ENCODE peak calls at places on chromosomes 1 and 21, in ten cellular contexts. V, C, J, H, M, P, N, O, B and Q are unnamed samples. For H3K36me3, the result is how much of the 10 kb centered on the place peaks cover.

GRCh38 chr1:201570158-201570885 is 31.4 kb downstream of the NAV1 start:
- DNase-seq in P (peak), H (no peak), C (no peak), N (no peak), O (no peak), J (peak), B (no peak), V (no peak), M (no peak), Q (no peak)

GRCh38 chr1:29453502-29454240 is 217.3 kb downstream of the PTPRU start:
- DNase-seq in J (peak), C (peak), B (no peak), M (peak), N (no peak), O (peak), V (peak), P (no peak), H (no peak), Q (no peak)

GRCh38 chr1:200640373-200641174 is 20.0 kb upstream of the KIF14 start:
- DNase-seq in J (no peak), B (no peak), O (peak), P (no peak), C (no peak), V (peak), M (peak), H (no peak), N (no peak), Q (no peak)

GRCh38 chr1:185495898-185496297 is 178.9 kb upstream of the IVNS1ABP start:
- DNase-seq in B (no peak), J (no peak), O (no peak), C (no peak), M (no peak), H (no peak), V (no peak), N (no peak), P (no peak), Q (no peak)

GRCh38 chr1:205091043-205091740 is 6.9 kb upstream of the TMEM81 start:
- DNase-seq in O (no peak), V (no peak), N (no peak), M (no peak), B (no peak), P (no peak), C (peak), H (no peak), J (no peak), Q (no peak)

GRCh38 chr1:167579986-167580385 is 26.4 kb upstream of the CREG1 start:
- DNase-seq in V (no peak), C (no peak), H (no peak), O (no peak), B (no peak), J (no peak), P (no peak), M (no peak), N (no peak), Q (no peak)

GRCh38 chr1:221394011-221394544 is 347.8 kb downstream of the DUSP10 start:
- DNase-seq in V (peak), N (no peak), J (no peak), B (no peak), O (no peak), M (no peak), H (no peak), C (peak), P (no peak), Q (no peak)

GRCh38 chr1:225739542-225740107 is 38.0 kb upstream of the SRP9 start:
- DNase-seq in J (no peak), M (no peak), H (no peak), P (no peak), C (no peak), B (no peak), N (no peak), V (no peak), O (no peak), Q (no peak)

GRCh38 chr1:216119600-216119999 is 303.6 kb downstream of the USH2A start:
- DNase-seq in M (peak), V (no peak), P (no peak), O (no peak), H (no peak), C (peak), B (no peak), J (no peak), N (no peak), Q (no peak)

GRCh38 chr1:42258218-42258617 is 76.8 kb downstream of the FOXJ3 start:
- DNase-seq in B (no peak), P (no peak), O (no peak), V (no peak), H (no peak), N (no peak), M (no peak), C (no peak), J (no peak), Q (no peak)

GRCh38 chr1:191152776-191153175 is 675.1 kb upstream of the BRINP3 start:
- DNase-seq in C (no peak), N (no peak), P (no peak), V (no peak), O (no peak), J (no peak), B (no peak), M (no peak), H (no peak), Q (no peak)

GRCh38 chr21:38310619-38311018 is 53.8 kb downstream of the KCNJ15 start:
- DNase-seq in B (peak), V (no peak), O (no peak), M (no peak), P (no peak), J (no peak), N (no peak), H (no peak), C (no peak), Q (no peak)

GRCh38 chr1:28751315-28752056 is 14.7 kb downstream of the YTHDF2 start:
- DNase-seq in P (no peak), N (no peak), J (no peak), M (no peak), O (no peak), V (peak), H (no peak), C (no peak), B (no peak), Q (no peak)

GRCh38 chr1:17573518-17574041 is 34.1 kb downstream of the ARHGEF10L start:
- DNase-seq in M (no peak), H (no peak), C (no peak), P (no peak), V (no peak), O (no peak), J (no peak), N (no peak), B (no peak), Q (no peak)

GRCh38 chr1:31913968-31914367 is 24.2 kb downstream of the PTP4A2 start:
- DNase-seq in V (no peak), O (no peak), H (no peak), M (no peak), C (no peak), P (no peak), N (no peak), B (no peak), J (no peak), Q (no peak)

GRCh38 chr1:153790282-153790995 is 15.2 kb downstream of the SLC27A3 start:
- DNase-seq in C (no peak), O (no peak), M (no peak), B (peak), P (peak), J (peak), V (peak), N (peak), H (peak), Q (peak)

GRCh38 chr1:12580054-12580887 is 37.7 kb downstream of the DHRS3 start:
- DNase-seq in J (no peak), C (no peak), H (no peak), N (no peak), M (no peak), B (no peak), P (peak), O (no peak), V (no peak), Q (no peak)

GRCh38 chr21:33109574-33110339 is 39.8 kb downstream of the OLIG1 start:
- DNase-seq in J (peak), C (no peak), P (peak), O (no peak), B (peak), H (no peak), N (no peak), M (no peak), V (no peak), Q (peak)

GRCh38 chr1:202888204-202888506 is 794 bp downstream of the RABIF start:
- DNase-seq in O (no peak), C (no peak), H (no peak), B (no peak), P (no peak), J (no peak), N (no peak), M (peak), V (no peak), Q (no peak)

GRCh38 chr1:2091611-2092604 is 41.7 kb downstream of the PRKCZ start:
- DNase-seq in V (peak), P (no peak), J (no peak), B (peak), M (no peak), C (no peak), H (peak), N (no peak), O (peak), Q (no peak)

GRCh38 chr1:117093870-117094621 is 27.5 kb downstream of the TRIM45 start:
- DNase-seq in M (peak), V (peak), O (peak), C (peak), H (no peak), B (peak), J (no peak), N (no peak), P (no peak), Q (no peak)

GRCh38 chr21:45070970-45071369 is 3.4 kb upstream of the ADARB1 start:
- DNase-seq in N (no peak), M (no peak), C (no peak), V (no peak), J (no peak), H (no peak), O (no peak), B (no peak), P (peak), Q (no peak)

GRCh38 chr1:179798864-179799516 is 55.9 kb downstream of the FAM163A start:
- DNase-seq in B (no peak), H (no peak), C (peak), V (no peak), M (no peak), J (no peak), N (no peak), P (peak), O (no peak), Q (no peak)

GRCh38 chr1:8222789-8223188 is 95.1 kb upstream of the SLC45A1 start:
- DNase-seq in H (no peak), O (no peak), P (no peak), N (no peak), V (no peak), C (no peak), B (no peak), M (no peak), J (no peak), Q (no peak)

DNA sequence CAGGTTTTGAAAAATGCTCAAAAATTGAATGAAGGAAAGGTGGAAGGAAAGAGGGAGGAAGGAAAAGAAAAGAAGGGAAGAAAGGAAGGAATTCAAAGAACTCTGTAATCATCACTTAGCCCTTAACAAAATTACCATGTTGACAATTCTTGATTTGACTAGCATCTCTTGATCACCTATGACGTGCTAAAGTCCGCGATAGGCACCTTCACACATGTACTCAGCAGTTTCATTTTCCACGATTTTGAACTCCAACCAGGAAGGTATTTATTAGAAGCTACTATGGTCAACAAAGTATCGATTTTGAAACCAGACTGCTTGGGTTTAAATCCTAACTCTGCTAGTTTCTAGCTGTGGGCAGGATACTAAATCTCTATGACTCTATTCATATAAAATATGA is 146.9 kb downstream of the DAB1 start:
- DNase-seq in P (no peak), N (no peak), M (no peak), C (no peak), O (no peak), H (no peak), V (no peak), B (no peak), J (no peak), Q (no peak)
- TF ChIP-seq CTCF in P (no peak), N (no peak), M (no peak), C (no peak), O (no peak), H (no peak), V (no peak), B (no peak), J (no peak), Q (no peak)

GRCh38 chr1:85417876-85418275 is 47.1 kb downstream of the DDAH1 start:
- DNase-seq in M (no peak), B (no peak), C (peak), J (no peak), V (peak), O (no peak), N (no peak), P (no peak), H (no peak), Q (no peak)
- H3K36me3 ChIP-seq in M (under half), B (under half), C (under half), J (under half), V (under half), O (under half), N (under half), P (under half), H (under half), Q (under half)

GRCh38 chr1:62688687-62689085 is 500 bp upstream of the DOCK7 start:
- DNase-seq in J (no peak), C (no peak), N (no peak), M (no peak), O (no peak), B (no peak), P (no peak), H (no peak), V (no peak), Q (peak)

GRCh38 chr1:62686822-62687221 is 1.4 kb downstream of the DOCK7 start:
- DNase-seq in M (no peak), O (no peak), N (no peak), J (no peak), H (no peak), V (no peak), C (no peak), P (no peak), B (no peak), Q (no peak)

GRCh38 chr1:62687421-62687902 is 724 bp downstream of the DOCK7 start:
- DNase-seq in J (no peak), V (peak), C (peak), H (no peak), M (no peak), P (peak), O (no peak), B (no peak), N (no peak), Q (peak)

GRCh38 chr1:62689524-62689923 is 1.3 kb upstream of the DOCK7 start:
- DNase-seq in J (no peak), M (peak), C (no peak), N (no peak), B (no peak), V (peak), O (no peak), P (no peak), H (no peak), Q (no peak)

DNA sequence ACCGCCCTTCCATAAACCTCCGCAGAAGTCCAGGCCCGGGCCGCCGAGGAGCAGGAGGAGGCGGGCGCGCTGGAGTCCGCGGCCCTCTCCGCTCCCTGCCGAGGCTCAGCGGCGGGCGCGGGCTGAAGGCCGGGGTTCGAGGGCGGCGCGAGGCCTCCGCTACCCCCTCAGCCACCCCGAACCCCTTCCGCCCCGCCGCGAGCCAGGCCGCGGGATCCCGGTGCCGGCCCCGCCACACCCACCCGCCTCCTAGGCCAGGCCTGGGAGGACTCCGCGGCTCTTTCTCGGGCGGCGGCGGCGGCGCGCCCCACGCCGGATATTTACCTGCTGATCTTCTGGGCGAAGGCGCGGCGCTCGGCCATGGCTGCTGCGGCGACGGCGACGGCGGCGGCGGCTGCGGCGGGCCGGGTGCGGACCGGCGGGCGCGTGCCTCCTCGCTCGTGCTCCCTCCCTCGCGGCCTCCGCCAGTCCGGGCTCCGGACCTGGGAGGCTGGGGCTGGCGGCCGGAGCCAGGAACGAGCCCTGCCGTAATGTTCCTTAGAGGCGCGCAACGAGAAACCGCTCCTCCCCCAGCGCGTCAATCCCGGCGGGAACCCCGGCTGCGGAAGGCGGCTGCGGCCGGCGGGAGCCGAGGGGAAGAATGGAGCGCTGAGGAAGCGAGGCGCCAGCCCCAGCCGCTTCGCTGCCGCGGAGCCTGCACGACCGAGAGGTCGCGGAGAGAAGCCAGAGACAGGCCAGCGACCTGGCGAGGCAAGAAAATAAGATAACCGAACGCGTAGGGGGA is at the start of gene DOCK7:
- DNase-seq in J (peak), M (peak), N (peak), V (peak), H (peak), C (peak), O (peak), P (peak), B (peak), Q (peak)
- TF ChIP-seq POLR2AphosphoS5 in J (no peak), M (peak), N (peak), V (peak), H (peak), C (peak), O (no peak), P (peak), B (peak), Q (no peak)

GRCh38 chr1:68046423-68046822 is 4.0 kb downstream of the DIRAS3 start:
- DNase-seq in B (no peak), H (no peak), N (peak), O (no peak), M (no peak), V (no peak), P (no peak), J (no peak), C (no peak), Q (no peak)

GRCh38 chr1:68046885-68047658 is 3.4 kb downstream of the DIRAS3 start:
- DNase-seq in M (no peak), H (no peak), C (no peak), P (no peak), J (no peak), O (no peak), N (peak), V (no peak), B (no peak), Q (no peak)

GRCh38 chr1:68049941-68050878 is at the start of gene DIRAS3:
- DNase-seq in J (no peak), M (peak), V (peak), H (no peak), N (no peak), C (peak), B (no peak), O (no peak), P (no peak), Q (peak)

GRCh38 chr1:68047659-68048026 is 2.8 kb downstream of the DIRAS3 start:
- DNase-seq in B (no peak), V (no peak), J (no peak), M (no peak), N (no peak), C (no peak), H (no peak), O (no peak), P (no peak), Q (no peak)

GRCh38 chr1:68051475-68051874 is 1.0 kb upstream of the DIRAS3 start:
- DNase-seq in M (no peak), J (no peak), O (no peak), V (peak), B (no peak), H (no peak), P (no peak), C (peak), N (no peak), Q (peak)
- TF ChIP-seq CTCF in M (no peak), J (peak), O (peak), V (peak), B (no peak), H (no peak), P (no peak), C (peak), N (peak), Q (no peak)

GRCh38 chr1:33222381-33222780 is 33.9 kb upstream of the ZNF362 start:
- DNase-seq in B (no peak), M (no peak), N (peak), P (no peak), O (no peak), H (no peak), C (no peak), V (no peak), J (no peak), Q (no peak)
- H3K36me3 ChIP-seq in B (under half), M (under half), N (under half), P (under half), O (under half), H (under half), C (under half), V (under half), J (under half), Q (under half)

DNA sequence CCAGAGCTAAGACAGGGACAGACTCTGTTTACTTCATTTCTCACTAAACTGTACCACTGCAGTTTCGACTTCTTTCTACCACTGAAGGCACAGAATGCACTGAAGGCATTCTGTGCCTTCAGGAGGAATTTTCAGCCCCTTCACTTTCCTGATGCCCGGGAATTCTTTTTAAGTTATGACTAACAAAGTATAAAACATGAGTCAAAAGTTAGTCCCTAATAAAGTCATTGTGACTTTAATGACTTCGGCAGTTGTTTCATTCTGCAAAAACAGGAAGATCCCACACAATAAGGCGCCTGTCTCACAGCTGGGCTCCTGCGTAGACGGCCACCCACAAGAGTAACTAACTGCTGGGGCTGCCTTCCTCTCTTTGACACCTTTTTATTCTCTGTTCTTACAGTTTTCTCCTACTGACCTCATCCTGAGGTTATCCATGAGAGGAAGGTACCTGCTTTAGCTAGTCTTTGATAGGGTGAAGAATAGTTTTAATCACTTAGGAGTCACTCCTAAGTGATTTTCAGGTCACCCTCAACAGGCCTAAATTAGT is 183.9 kb upstream of the SGIP1 start:
- DNase-seq in O (no peak), J (no peak), M (peak), V (peak), H (peak), P (no peak), B (peak), N (no peak), C (no peak), Q (peak)
- TF ChIP-seq POLR2AphosphoS5 in O (no peak), J (no peak), M (peak), V (peak), H (no peak), P (peak), B (peak), N (peak), C (no peak), Q (peak)

GRCh38 chr1:26530898-26531598 is 1.5 kb downstream of the RPS6KA1 start:
- DNase-seq in B (peak), N (no peak), J (no peak), V (no peak), P (no peak), O (peak), H (peak), C (peak), M (peak), Q (peak)
- TF ChIP-seq CTCF in B (no peak), N (no peak), J (peak), V (no peak), P (no peak), O (peak), H (no peak), C (peak), M (peak), Q (no peak)

GRCh38 chr1:39562886-39563285 is 13.7 kb downstream of the PABPC4 start:
- DNase-seq in C (no peak), J (no peak), M (no peak), N (no peak), P (peak), O (no peak), H (no peak), B (no peak), V (no peak), Q (no peak)
- H3K36me3 ChIP-seq in C (half or more), J (half or more), M (half or more), N (half or more), P (half or more), O (half or more), H (under half), B (half or more), V (half or more), Q (under half)

DNA sequence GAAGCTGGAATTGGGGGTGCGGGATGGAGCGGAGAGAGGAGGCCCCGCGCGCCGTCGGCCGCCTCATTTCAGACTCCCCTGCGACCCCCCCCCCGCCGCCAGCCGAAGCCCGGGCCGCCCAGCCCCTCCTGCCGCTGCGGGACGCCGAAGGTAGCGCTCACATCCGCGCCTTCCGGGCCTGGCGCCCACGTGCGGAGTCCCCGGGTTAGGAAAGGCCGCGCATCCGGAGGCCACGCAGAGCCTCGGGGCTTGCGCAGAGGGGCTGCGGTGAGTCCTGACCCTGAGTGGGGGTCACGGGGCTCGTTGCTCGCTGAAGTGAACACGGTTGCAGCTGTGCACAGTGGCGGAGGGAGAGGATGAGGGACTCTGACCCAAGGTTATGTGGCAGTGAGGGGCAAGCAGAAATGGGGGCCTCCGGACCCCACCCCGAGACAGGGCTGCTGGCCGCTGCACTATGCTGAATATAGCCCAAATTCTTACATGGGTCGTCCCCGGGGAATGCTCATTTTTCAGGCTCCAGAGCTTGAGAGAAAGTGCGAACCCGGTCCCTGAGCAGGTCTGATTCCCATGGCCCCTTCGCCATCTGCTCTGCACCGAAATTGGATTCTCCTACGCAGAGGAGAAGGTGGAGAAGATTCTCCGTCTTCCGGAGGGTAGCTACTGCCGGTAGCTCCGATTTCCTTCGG is 691 bp upstream of the ZNF496 start:
- DNase-seq in B (peak), V (peak), N (no peak), C (peak), H (peak), J (no peak), M (no peak), P (peak), O (peak), Q (peak)
- TF ChIP-seq POLR2AphosphoS5 in B (no peak), V (no peak), N (no peak), C (no peak), H (no peak), J (no peak), M (no peak), P (peak), O (peak), Q (no peak)